ENCODE peak calls at places on chromosomes 16 and 17, in eight cellular contexts. One of them, this sample, is unnamed.
A peak's percentile ranks its signal among the peaks of the same experiment; 100 is the strongest.

GRCh38 chr17:28916302-28916934 is 13.5 kb upstream of the DHRS13 start:
- DNase-seq in ovary: peak; percentile 54
- DNase-seq in ureter: no peak
- DNase-seq in adrenal gland: peak; percentile 44
- DNase-seq in AG04450: no peak
- DNase-seq in activated CD8-positive, alpha-beta memory T cell treated with anti-CD3 and anti-CD28 coated beads for 4 hours: no peak
- DNase-seq in OCI-M1: peak; percentile 69
- DNase-seq in lower leg skin: peak; percentile 86
- DNase-seq in this sample: no peak

GRCh38 chr16:11308493-11309283 is 27.6 kb upstream of the PRM1 start:
- DNase-seq in ovary: no peak
- DNase-seq in ureter: no peak
- DNase-seq in adrenal gland: no peak
- DNase-seq in AG04450: no peak
- DNase-seq in activated CD8-positive, alpha-beta memory T cell treated with anti-CD3 and anti-CD28 coated beads for 4 hours: no peak
- DNase-seq in OCI-M1: no peak
- DNase-seq in lower leg skin: no peak
- DNase-seq in this sample: no peak

GRCh38 chr17:31792007-31792585 is 66.9 kb downstream of the COPRS start:
- DNase-seq in ovary: no peak
- DNase-seq in ureter: no peak
- DNase-seq in adrenal gland: no peak
- DNase-seq in AG04450: no peak
- DNase-seq in activated CD8-positive, alpha-beta memory T cell treated with anti-CD3 and anti-CD28 coated beads for 4 hours: no peak
- DNase-seq in OCI-M1: no peak
- DNase-seq in lower leg skin: peak; percentile 26
- DNase-seq in this sample: no peak

GRCh38 chr17:44110011-44110686 is 13.3 kb downstream of the HDAC5 start:
- DNase-seq in ovary: no peak
- DNase-seq in ureter: no peak
- DNase-seq in adrenal gland: no peak
- DNase-seq in AG04450: no peak
- DNase-seq in activated CD8-positive, alpha-beta memory T cell treated with anti-CD3 and anti-CD28 coated beads for 4 hours: no peak
- DNase-seq in OCI-M1: no peak
- DNase-seq in lower leg skin: no peak
- DNase-seq in this sample: no peak

GRCh38 chr16:67552476-67552875 is 9.8 kb upstream of the CTCF start:
- DNase-seq in ovary: peak; percentile 56
- DNase-seq in ureter: no peak
- DNase-seq in adrenal gland: peak; percentile 36
- DNase-seq in AG04450: no peak
- DNase-seq in activated CD8-positive, alpha-beta memory T cell treated with anti-CD3 and anti-CD28 coated beads for 4 hours: no peak
- DNase-seq in OCI-M1: no peak
- DNase-seq in lower leg skin: no peak
- DNase-seq in this sample: no peak

GRCh38 chr16:67915831-67916723 is 15.6 kb downstream of the CTRL start:
- DNase-seq in ovary: no peak
- DNase-seq in ureter: no peak
- DNase-seq in adrenal gland: no peak
- DNase-seq in AG04450: no peak
- DNase-seq in activated CD8-positive, alpha-beta memory T cell treated with anti-CD3 and anti-CD28 coated beads for 4 hours: no peak
- DNase-seq in OCI-M1: no peak
- DNase-seq in lower leg skin: no peak
- DNase-seq in this sample: no peak

GRCh38 chr16:85651822-85652430 is 36.8 kb downstream of the GINS2 start:
- DNase-seq in ovary: peak; percentile 70
- DNase-seq in ureter: no peak
- DNase-seq in adrenal gland: peak; percentile 56
- DNase-seq in AG04450: no peak
- DNase-seq in activated CD8-positive, alpha-beta memory T cell treated with anti-CD3 and anti-CD28 coated beads for 4 hours: no peak
- DNase-seq in OCI-M1: peak; percentile 9
- DNase-seq in lower leg skin: no peak
- DNase-seq in this sample: no peak

GRCh38 chr16:56734429-56734828 is 4.5 kb downstream of the NUP93 start:
- DNase-seq in ovary: no peak
- DNase-seq in ureter: no peak
- DNase-seq in adrenal gland: no peak
- DNase-seq in AG04450: no peak
- DNase-seq in activated CD8-positive, alpha-beta memory T cell treated with anti-CD3 and anti-CD28 coated beads for 4 hours: no peak
- DNase-seq in OCI-M1: peak; percentile 5
- DNase-seq in lower leg skin: no peak
- DNase-seq in this sample: no peak

GRCh38 chr17:65013613-65014391 is 42.7 kb downstream of the GNA13 start:
- DNase-seq in ovary: peak; percentile 51
- DNase-seq in ureter: no peak
- DNase-seq in adrenal gland: peak; percentile 65
- DNase-seq in AG04450: peak; percentile 68
- DNase-seq in activated CD8-positive, alpha-beta memory T cell treated with anti-CD3 and anti-CD28 coated beads for 4 hours: no peak
- DNase-seq in OCI-M1: no peak
- DNase-seq in lower leg skin: no peak
- DNase-seq in this sample: peak; percentile 78

GRCh38 chr17:305090-305976 is 47.3 kb downstream of the RPH3AL start:
- DNase-seq in ovary: no peak
- DNase-seq in ureter: no peak
- DNase-seq in adrenal gland: peak; percentile 85
- DNase-seq in AG04450: no peak
- DNase-seq in activated CD8-positive, alpha-beta memory T cell treated with anti-CD3 and anti-CD28 coated beads for 4 hours: no peak
- DNase-seq in OCI-M1: no peak
- DNase-seq in lower leg skin: no peak
- DNase-seq in this sample: no peak

GRCh38 chr17:79955167-79955549 is 80.5 kb downstream of the TBC1D16 start:
- DNase-seq in ovary: no peak
- DNase-seq in ureter: no peak
- DNase-seq in adrenal gland: no peak
- DNase-seq in AG04450: no peak
- DNase-seq in activated CD8-positive, alpha-beta memory T cell treated with anti-CD3 and anti-CD28 coated beads for 4 hours: no peak
- DNase-seq in OCI-M1: no peak
- DNase-seq in lower leg skin: peak; percentile 54
- DNase-seq in this sample: peak; percentile 37

GRCh38 chr17:76000016-76000754 is 470 bp upstream of the CDK3 start:
- DNase-seq in ovary: no peak
- DNase-seq in ureter: no peak
- DNase-seq in adrenal gland: peak; percentile 33
- DNase-seq in AG04450: no peak
- DNase-seq in activated CD8-positive, alpha-beta memory T cell treated with anti-CD3 and anti-CD28 coated beads for 4 hours: no peak
- DNase-seq in OCI-M1: peak; percentile 71
- DNase-seq in lower leg skin: no peak
- DNase-seq in this sample: no peak

GRCh38 chr17:57713140-57713539 is 32.0 kb downstream of the CCDC182 start:
- DNase-seq in ovary: no peak
- DNase-seq in ureter: no peak
- DNase-seq in adrenal gland: no peak
- DNase-seq in AG04450: no peak
- DNase-seq in activated CD8-positive, alpha-beta memory T cell treated with anti-CD3 and anti-CD28 coated beads for 4 hours: no peak
- DNase-seq in OCI-M1: no peak
- DNase-seq in lower leg skin: no peak
- DNase-seq in this sample: no peak

GRCh38 chr17:36652716-36653115 is 51.3 kb downstream of the MRM1 start:
- DNase-seq in ovary: no peak
- DNase-seq in ureter: no peak
- DNase-seq in adrenal gland: no peak
- DNase-seq in AG04450: no peak
- DNase-seq in activated CD8-positive, alpha-beta memory T cell treated with anti-CD3 and anti-CD28 coated beads for 4 hours: no peak
- DNase-seq in OCI-M1: no peak
- DNase-seq in lower leg skin: no peak
- DNase-seq in this sample: no peak

GRCh38 chr16:54780266-54780665 is 150.4 kb upstream of the IRX5 start:
- DNase-seq in ovary: no peak
- DNase-seq in ureter: no peak
- DNase-seq in adrenal gland: no peak
- DNase-seq in AG04450: no peak
- DNase-seq in activated CD8-positive, alpha-beta memory T cell treated with anti-CD3 and anti-CD28 coated beads for 4 hours: no peak
- DNase-seq in OCI-M1: no peak
- DNase-seq in lower leg skin: no peak
- DNase-seq in this sample: no peak

GRCh38 chr17:38704645-38705522 is at the start of gene MLLT6:
- DNase-seq in ovary: peak; percentile 85
- DNase-seq in ureter: peak; percentile 85
- DNase-seq in adrenal gland: peak; percentile 81
- DNase-seq in AG04450: no peak
- DNase-seq in activated CD8-positive, alpha-beta memory T cell treated with anti-CD3 and anti-CD28 coated beads for 4 hours: peak; percentile 78
- DNase-seq in OCI-M1: peak; percentile 87
- DNase-seq in lower leg skin: peak; percentile 94
- DNase-seq in this sample: peak; percentile 49

GRCh38 chr17:69960755-69961154 is 114.3 kb upstream of the KCNJ16 start:
- DNase-seq in ovary: peak; percentile 64
- DNase-seq in ureter: no peak
- DNase-seq in adrenal gland: peak; percentile 71
- DNase-seq in AG04450: no peak
- DNase-seq in activated CD8-positive, alpha-beta memory T cell treated with anti-CD3 and anti-CD28 coated beads for 4 hours: no peak
- DNase-seq in OCI-M1: no peak
- DNase-seq in lower leg skin: no peak
- DNase-seq in this sample: no peak

This sample was measured in SJSA1.